ENCODE peak calls at places on chromosomes 12 and 14, in five cellular contexts. W is neural progenitor cell, L is A549, N is stomach, Y is fibroblast of villous mesenchyme. C is an unnamed sample.

GRCh38 chr14:74947353-74948227 is 7.8 kb downstream of the PGF start:
- DNase-seq in W (no peak), L (no peak), N (no peak), Y (no peak), C (no peak)

GRCh38 chr14:22822619-22823551 is 6.8 kb upstream of the MRPL52 start:
- DNase-seq in W (peak), L (peak), N (peak), Y (peak), C (peak)

GRCh38 chr12:130557876-130558770 is 158.0 kb downstream of the RIMBP2 start:
- DNase-seq in W (peak), L (no peak), N (no peak), Y (no peak), C (no peak)

GRCh38 chr14:54220122-54220691 is 176.6 kb upstream of the CDKN3 start:
- DNase-seq in W (peak), L (no peak), N (no peak), Y (peak), C (no peak)

GRCh38 chr14:101894365-101895113 is 69.8 kb upstream of the DYNC1H1 start:
- DNase-seq in W (no peak), L (no peak), N (no peak), Y (no peak), C (no peak)

GRCh38 chr12:64385468-64385867 is 5.1 kb downstream of the C12orf56 start:
- DNase-seq in W (no peak), L (no peak), N (no peak), Y (no peak), C (no peak)

GRCh38 chr12:52519826-52520662 is at the start of gene KRT5:
- DNase-seq in W (no peak), L (no peak), N (no peak), Y (no peak), C (no peak)

GRCh38 chr12:117036046-117036445 is 63.2 kb downstream of the TESC start:
- DNase-seq in W (no peak), L (no peak), N (no peak), Y (no peak), C (no peak)

GRCh38 chr12:49059385-49060232 is 985 bp downstream of the KMT2D start:
- DNase-seq in W (peak), L (peak), N (no peak), Y (peak), C (peak)

GRCh38 chr14:102764220-102764671 is 13.0 kb upstream of the TRAF3 start:
- DNase-seq in W (no peak), L (no peak), N (no peak), Y (no peak), C (no peak)

GRCh38 chr14:87186745-87187144 is 806.2 kb downstream of the GALC start:
- DNase-seq in W (peak), L (no peak), N (no peak), Y (no peak), C (no peak)

GRCh38 chr14:85533821-85534271 is 3.9 kb downstream of the FLRT2 start:
- DNase-seq in W (no peak), L (peak), N (no peak), Y (peak), C (no peak)

GRCh38 chr12:121536929-121537813 is 43.7 kb downstream of the KDM2B start:
- DNase-seq in W (peak), L (peak), N (peak), Y (peak), C (peak)

GRCh38 chr12:104686196-104686595 is 229.4 kb downstream of the CHST11 start:
- DNase-seq in W (no peak), L (peak), N (no peak), Y (no peak), C (no peak)

GRCh38 chr14:50530794-50531193 is 1.6 kb downstream of the MAP4K5 start:
- DNase-seq in W (no peak), L (no peak), N (no peak), Y (peak), C (no peak)

GRCh38 chr14:71150737-71151136 is 243.5 kb downstream of the PCNX1 start:
- DNase-seq in W (no peak), L (no peak), N (no peak), Y (no peak), C (no peak)

GRCh38 chr12:103841690-103842584 is 903 bp upstream of the NT5DC3 start:
- DNase-seq in W (no peak), L (peak), N (peak), Y (peak), C (peak)

GRCh38 chr14:58572092-58572853 is 65.5 kb upstream of the DACT1 start:
- DNase-seq in W (peak), L (peak), N (no peak), Y (peak), C (no peak)

GRCh38 chr12:66905201-66905600 is 226.3 kb upstream of the GRIP1 start:
- DNase-seq in W (no peak), L (no peak), N (no peak), Y (no peak), C (no peak)

GRCh38 chr12:132171293-132171967 is 27.2 kb downstream of the NOC4L start:
- DNase-seq in W (no peak), L (no peak), N (no peak), Y (no peak), C (no peak)

GRCh38 chr14:101588286-101588975 is 27.1 kb downstream of the DIO3 start:
- DNase-seq in W (no peak), L (no peak), N (no peak), Y (no peak), C (no peak)

GRCh38 chr14:32201816-32202467 is at the start of gene RNU6-7:
- DNase-seq in W (peak), L (no peak), N (no peak), Y (peak), C (no peak)

GRCh38 chr14:61077946-61078738 is 97.1 kb downstream of the SLC38A6 start:
- DNase-seq in W (no peak), L (no peak), N (no peak), Y (no peak), C (no peak)

GRCh38 chr12:6890789-6891624 is 13.6 kb upstream of the LRRC23 start:
- DNase-seq in W (peak), L (peak), N (peak), Y (peak), C (peak)

GRCh38 chr14:97779140-97779539 is 982.0 kb downstream of the VRK1 start:
- DNase-seq in W (no peak), L (no peak), N (no peak), Y (no peak), C (peak)

GRCh38 chr12:48350249-48351021 is at the start of gene ZNF641:
- DNase-seq in W (peak), L (peak), N (peak), Y (peak), C (peak)

GRCh38 chr12:1580036-1580435 is 14.3 kb downstream of the FBXL14 start:
- DNase-seq in W (peak), L (no peak), N (no peak), Y (no peak), C (no peak)

GRCh38 chr14:94372021-94372605 is 16.3 kb downstream of the SERPINA1 start:
- DNase-seq in W (peak), L (no peak), N (peak), Y (no peak), C (no peak)
- TF ChIP-seq CTCF in W (peak), L (no peak), N (no peak), Y (no peak), C (no peak)

DNA sequence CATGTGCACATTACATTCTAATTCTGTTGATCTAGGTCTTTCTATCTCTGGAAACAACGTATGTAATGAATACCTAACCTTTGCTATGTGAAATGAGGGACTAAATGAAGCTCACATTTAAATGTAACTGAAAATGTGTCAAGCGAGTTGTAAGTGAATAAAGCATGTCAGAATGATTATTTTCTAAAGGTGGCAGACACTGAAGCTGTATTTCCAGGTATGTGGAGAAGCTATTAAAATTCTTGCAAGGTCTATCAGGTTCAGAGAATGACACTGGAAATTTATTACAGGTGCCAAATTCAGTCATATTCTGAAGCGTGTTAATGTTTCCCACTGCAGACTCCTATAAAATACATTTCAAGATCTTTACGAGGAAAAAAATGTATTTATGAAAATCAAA is 641.4 kb downstream of the RPS29 start:
- DNase-seq in W (no peak), L (no peak), N (no peak), Y (no peak), C (no peak)
- H3K4me3 ChIP-seq in W (no peak), L (no peak), N (no peak), Y (no peak), C (no peak)

DNA sequence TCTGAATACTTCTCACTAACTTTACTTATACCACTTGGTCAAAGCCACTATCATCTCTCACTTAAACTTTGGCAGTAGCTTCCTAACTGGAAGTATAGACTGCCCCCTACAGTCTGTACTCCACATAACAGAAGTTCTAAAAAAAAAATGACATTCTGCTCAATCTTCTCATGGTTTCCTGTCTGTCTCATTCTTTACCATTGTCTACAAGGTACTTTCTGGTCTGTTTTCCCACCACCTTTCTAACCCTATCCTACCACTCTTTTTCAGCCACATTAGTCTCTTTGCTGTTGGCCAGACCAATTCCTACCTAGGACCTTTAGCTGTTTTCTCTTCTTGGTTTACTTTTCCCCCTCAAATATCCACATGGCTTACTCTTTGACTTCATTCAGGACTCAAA is 14.7 kb downstream of the CPSF6 start:
- DNase-seq in W (peak), L (peak), N (no peak), Y (peak), C (peak)
- TF ChIP-seq CTCF in W (peak), L (peak), N (peak), Y (peak), C (peak)

GRCh38 chr12:65827827-65828231 is 3.5 kb downstream of the HMGA2 start:
- DNase-seq in W (peak), L (no peak), N (no peak), Y (peak), C (no peak)

GRCh38 chr12:65825573-65826512 is 1.6 kb downstream of the HMGA2 start:
- DNase-seq in W (peak), L (peak), N (peak), Y (peak), C (peak)

GRCh38 chr12:65828711-65829339 is 4.5 kb downstream of the HMGA2 start:
- DNase-seq in W (no peak), L (no peak), N (no peak), Y (peak), C (no peak)

GRCh38 chr12:65825323-65825572 is 965 bp downstream of the HMGA2 start:
- DNase-seq in W (no peak), L (no peak), N (no peak), Y (no peak), C (no peak)

DNA sequence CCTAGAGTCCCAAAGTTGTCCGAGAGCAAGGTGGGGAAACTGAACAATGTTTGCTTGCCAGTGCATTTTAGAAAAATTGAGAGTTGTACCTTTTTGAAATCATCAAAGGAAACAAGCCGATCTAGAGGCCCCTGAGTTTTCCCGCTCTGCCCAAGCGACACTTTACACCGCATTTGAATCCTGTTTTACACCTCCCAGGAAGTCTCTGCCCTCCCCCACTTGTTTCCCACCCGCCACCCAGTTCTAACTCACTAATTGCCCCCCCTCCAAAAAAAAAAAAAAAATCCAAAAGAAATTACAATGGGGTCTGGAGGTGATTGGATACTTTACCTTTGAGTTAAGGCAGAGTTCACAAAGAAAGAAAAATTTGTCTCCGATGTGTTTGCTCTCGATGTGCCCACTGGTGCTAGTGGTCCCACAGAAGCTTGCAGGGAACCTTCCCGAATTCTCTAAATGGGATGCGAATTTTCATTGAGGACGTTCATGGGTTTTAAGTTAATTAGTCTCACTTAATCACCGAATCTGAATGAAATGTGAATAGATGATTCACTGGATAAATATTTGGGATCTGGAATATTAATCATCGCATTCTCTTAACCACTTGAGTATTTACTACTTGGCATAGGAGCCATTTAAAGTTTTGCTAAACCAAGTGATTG is 2.4 kb downstream of the HMGA2 start:
- DNase-seq in W (peak), L (peak), N (no peak), Y (peak), C (no peak)
- H3K4me3 ChIP-seq in W (peak), L (peak), N (peak), Y (peak), C (no peak)

GRCh38 chr12:11171145-11171952 is at the start of gene SMIM10L1:
- DNase-seq in W (peak), L (peak), N (peak), Y (peak), C (peak)
- TF ChIP-seq CTCF in W (no peak), L (no peak), N (no peak), Y (peak), C (peak)

DNA sequence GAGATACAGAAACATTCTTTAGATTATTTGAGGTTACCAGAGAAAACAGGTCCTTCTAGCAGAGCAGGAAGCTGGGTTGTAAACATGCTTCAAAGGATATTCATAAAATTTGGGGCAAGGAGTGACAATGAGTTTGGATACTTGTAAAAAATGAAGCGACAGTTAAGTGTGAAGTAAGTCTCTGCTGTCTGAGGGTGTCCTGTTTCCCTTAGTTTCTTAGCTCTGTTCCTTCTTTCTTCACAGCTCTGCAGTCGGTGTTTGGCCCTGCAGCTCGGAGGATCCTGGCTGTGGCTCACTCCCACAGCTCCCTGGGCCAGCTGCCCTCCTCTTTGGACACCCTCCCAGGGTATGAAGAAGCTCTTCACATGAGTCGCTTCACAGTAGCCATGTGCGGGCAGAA is 10.8 kb downstream of the TMEM52B start:
- DNase-seq in W (no peak), L (no peak), N (no peak), Y (peak), C (no peak)
- H3K4me3 ChIP-seq in W (no peak), L (no peak), N (no peak), Y (no peak), C (no peak)

GRCh38 chr14:68926236-68926635 is 52.9 kb downstream of the ACTN1 start:
- DNase-seq in W (no peak), L (no peak), N (no peak), Y (no peak), C (no peak)
- TF ChIP-seq CTCF in W (peak), L (peak), N (no peak), Y (peak), C (peak)

GRCh38 chr12:19129121-19129485 is 430 bp upstream of the PLEKHA5 start:
- DNase-seq in W (no peak), L (no peak), N (no peak), Y (peak), C (no peak)

GRCh38 chr12:19127270-19127669 is 2.3 kb upstream of the PLEKHA5 start:
- DNase-seq in W (no peak), L (no peak), N (no peak), Y (no peak), C (no peak)

GRCh38 chr12:19129486-19130223 is at the start of gene PLEKHA5:
- DNase-seq in W (peak), L (peak), N (peak), Y (peak), C (peak)

GRCh38 chr12:19131020-19131431 is 1.5 kb downstream of the PLEKHA5 start:
- DNase-seq in W (peak), L (peak), N (peak), Y (peak), C (no peak)

DNA sequence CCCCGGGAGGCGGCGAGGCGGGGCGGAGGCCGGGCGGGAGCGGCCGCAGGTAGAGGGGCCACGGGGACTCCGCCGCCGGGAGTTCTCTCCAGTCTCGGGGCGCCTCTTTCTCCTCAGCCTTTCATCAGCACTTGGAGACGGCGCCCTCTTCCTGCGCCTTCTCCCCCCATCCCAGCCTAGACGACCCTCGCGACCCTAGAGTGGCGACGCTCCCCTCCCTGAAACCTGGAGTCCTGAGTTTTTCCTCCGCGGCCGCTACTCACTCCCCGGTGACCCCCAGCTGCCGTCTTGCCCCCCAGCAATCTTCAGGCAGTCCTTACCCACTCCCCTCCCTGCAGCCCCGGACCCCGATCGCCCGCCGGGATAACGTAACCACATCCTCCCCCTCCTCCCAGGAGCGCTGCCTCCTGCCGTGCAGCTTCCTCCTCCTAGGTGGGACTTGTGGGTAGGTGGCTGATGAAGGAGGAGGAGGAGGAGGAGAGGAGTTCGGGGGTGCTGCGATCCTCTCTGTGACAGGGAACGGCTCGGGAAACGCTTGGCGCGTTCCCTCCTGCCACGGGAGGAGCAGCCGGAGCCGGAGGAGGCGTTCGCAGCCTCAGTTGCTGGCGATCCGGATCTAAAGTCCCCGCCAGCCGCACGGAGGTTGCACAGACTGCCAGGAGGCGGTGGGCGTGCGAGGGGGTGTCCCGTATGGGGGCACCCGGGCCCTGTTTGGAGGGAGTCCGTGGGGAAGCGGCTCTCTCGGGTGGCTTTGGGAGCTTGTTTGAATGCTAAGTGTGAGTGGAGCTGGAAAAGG is 889 bp downstream of the PLEKHA5 start:
- DNase-seq in W (peak), L (peak), N (peak), Y (no peak), C (no peak)
- H3K4me3 ChIP-seq in W (peak), L (peak), N (peak), Y (peak), C (peak)